ENCODE peak calls at places on chromosomes 5 and 9, in five cellular contexts. L is progenitor cell of endocrine pancreas, W is psoas muscle, C is brain microvascular endothelial cell, N is heart right ventricle. G is an unnamed sample.

GRCh38 chr5:142617416-142617815 is 68.5 kb downstream of the FGF1 start:
- DNase-seq in N (no peak), W (no peak), L (no peak), C (no peak), G (no peak)

GRCh38 chr5:56993241-56993640 is 41.3 kb upstream of the MIER3 start:
- DNase-seq in C (no peak), L (no peak), W (no peak), N (no peak), G (no peak)

GRCh38 chr9:4662108-4662988 is at the start of gene PLPP6:
- DNase-seq in L (peak), W (peak), N (peak), C (peak), G (no peak)

GRCh38 chr9:131206495-131206894 is 69.8 kb downstream of the FAM78A start:
- DNase-seq in W (no peak), L (no peak), C (no peak), N (no peak), G (no peak)

GRCh38 chr9:70257991-70258691 is 637 bp upstream of the SMC5 start:
- DNase-seq in W (no peak), N (no peak), L (peak), C (peak), G (no peak)

GRCh38 chr9:36322462-36322861 is 64.2 kb upstream of the GNE start:
- DNase-seq in L (no peak), W (no peak), N (no peak), C (no peak), G (no peak)

GRCh38 chr5:126015244-126016054 is 407.8 kb upstream of the GRAMD2B start:
- DNase-seq in N (no peak), W (no peak), L (no peak), C (peak), G (no peak)

GRCh38 chr5:55575815-55576583 is 41.2 kb upstream of the PLPP1 start:
- DNase-seq in N (no peak), L (no peak), W (no peak), C (no peak), G (no peak)

GRCh38 chr5:139842321-139842720 is 46.7 kb downstream of the PSD2 start:
- DNase-seq in L (no peak), C (no peak), W (no peak), N (no peak), G (no peak)

GRCh38 chr5:72956324-72957140 is 691 bp downstream of the FCHO2 start:
- DNase-seq in C (peak), N (peak), L (peak), W (peak), G (no peak)

GRCh38 chr5:120207139-120207538 is 257.0 kb upstream of the PRR16 start:
- DNase-seq in C (no peak), W (no peak), L (no peak), N (no peak), G (no peak)

GRCh38 chr9:90331826-90332575 is 310.6 kb downstream of the DIRAS2 start:
- DNase-seq in N (no peak), L (no peak), C (peak), W (no peak), G (peak)

GRCh38 chr9:126295936-126296600 is 30.6 kb upstream of the MVB12B start:
- DNase-seq in C (no peak), N (no peak), W (no peak), L (no peak), G (no peak)

GRCh38 chr5:179819296-179820126 is 1.2 kb upstream of the SQSTM1 start:
- DNase-seq in W (peak), L (no peak), N (peak), C (peak), G (no peak)

GRCh38 chr5:1106385-1107166 is 5.3 kb downstream of the SLC12A7 start:
- DNase-seq in W (no peak), N (no peak), C (no peak), L (no peak), G (no peak)

GRCh38 chr5:128154943-128155342 is 71.4 kb downstream of the SLC12A2 start:
- DNase-seq in C (no peak), N (no peak), W (no peak), L (no peak), G (no peak)

GRCh38 chr5:143435207-143435657 is 31.7 kb upstream of the NR3C1 start:
- DNase-seq in L (no peak), N (no peak), C (no peak), W (no peak), G (no peak)

GRCh38 chr9:135273077-135273476 is 185.6 kb downstream of the OLFM1 start:
- DNase-seq in W (no peak), L (no peak), C (no peak), N (no peak), G (no peak)

GRCh38 chr5:126594676-126595485 is at the start of gene ALDH7A1:
- DNase-seq in C (peak), W (peak), N (peak), L (peak), G (peak)

GRCh38 chr5:158451203-158451982 is 592.4 kb upstream of the CLINT1 start:
- DNase-seq in L (no peak), N (no peak), C (peak), W (peak), G (no peak)

GRCh38 chr9:136023401-136024225 is 62.4 kb upstream of the UBAC1 start:
- DNase-seq in C (peak), W (peak), L (no peak), N (peak), G (peak)

GRCh38 chr9:92171281-92171680 is 56.1 kb upstream of the SPTLC1 start:
- DNase-seq in C (no peak), N (no peak), W (no peak), L (no peak), G (no peak)

GRCh38 chr9:3271581-3271980 is 254.2 kb downstream of the RFX3 start:
- DNase-seq in W (no peak), N (no peak), L (no peak), C (no peak), G (no peak)

GRCh38 chr9:33860200-33860871 is 43.4 kb downstream of the UBE2R2 start:
- DNase-seq in W (no peak), L (no peak), C (no peak), N (no peak), G (no peak)

GRCh38 chr5:98786178-98786853 is 12.9 kb downstream of the RGMB start:
- DNase-seq in N (no peak), C (no peak), L (no peak), W (no peak), G (no peak)

GRCh38 chr9:97046228-97046627 is 7.3 kb upstream of the CTSV start:
- DNase-seq in W (no peak), L (no peak), N (no peak), C (no peak), G (no peak)

GRCh38 chr5:127979475-127979874 is 104.1 kb upstream of the SLC12A2 start:
- DNase-seq in W (no peak), C (no peak), N (no peak), L (no peak), G (no peak)

GRCh38 chr5:66151491-66151890 is 7.4 kb downstream of the SREK1 start:
- DNase-seq in C (no peak), L (no peak), N (no peak), W (no peak), G (no peak)

GRCh38 chr5:169670769-169671525 is 33.9 kb downstream of the DOCK2 start:
- DNase-seq in W (no peak), L (no peak), C (no peak), N (no peak), G (no peak)

GRCh38 chr5:45336464-45336863 is 359.7 kb downstream of the HCN1 start:
- DNase-seq in W (no peak), N (no peak), C (no peak), L (no peak), G (no peak)

GRCh38 chr5:132444841-132445639 is 45.5 kb downstream of the IRF1 start:
- DNase-seq in L (no peak), C (no peak), W (no peak), N (no peak), G (no peak)

GRCh38 chr5:612498-613424 is 621 bp downstream of the CEP72 start:
- DNase-seq in W (no peak), N (no peak), L (no peak), C (peak), G (no peak)

GRCh38 chr9:136532799-136533774 is 12.8 kb downstream of the NOTCH1 start:
- DNase-seq in W (no peak), C (no peak), N (no peak), L (no peak), G (no peak)

GRCh38 chr5:1110930-1111726 is 735 bp downstream of the SLC12A7 start:
- DNase-seq in N (peak), C (no peak), W (peak), L (peak), G (no peak)

GRCh38 chr9:123771690-123772089 is 158.2 kb downstream of the DENND1A start:
- DNase-seq in L (no peak), W (no peak), C (no peak), N (no peak), G (no peak)
- TF ChIP-seq CTCF in L (no peak), W (no peak), C (no peak), N (no peak), G (no peak)

GRCh38 chr9:100170085-100170484 is 71.0 kb downstream of the INVS start:
- DNase-seq in L (no peak), C (peak), W (no peak), N (no peak), G (no peak)

GRCh38 chr9:100167912-100168775 is 69.1 kb downstream of the INVS start:
- DNase-seq in N (no peak), L (no peak), W (no peak), C (peak), G (no peak)

GRCh38 chr9:100170556-100170955 is 71.5 kb downstream of the INVS start:
- DNase-seq in N (no peak), W (no peak), C (no peak), L (no peak), G (peak)

DNA sequence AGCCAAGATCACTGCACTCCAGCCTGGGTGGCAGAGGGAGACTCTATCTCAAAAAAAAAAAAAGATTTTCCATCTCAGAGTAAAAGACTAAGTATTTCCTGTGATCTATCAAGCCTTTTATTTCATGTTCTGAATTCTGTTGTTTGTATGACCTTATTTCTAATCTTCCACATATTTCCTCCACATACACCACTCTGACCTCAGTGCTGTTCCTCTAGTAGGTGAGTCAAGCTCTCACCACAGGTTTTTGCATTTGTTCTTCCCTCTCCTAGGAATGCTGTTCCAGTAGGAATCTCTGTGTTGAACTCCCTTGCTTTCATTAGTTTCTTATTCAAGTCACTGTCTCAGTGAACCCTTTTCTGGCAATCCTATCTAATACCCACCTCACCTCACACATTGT is 68.1 kb downstream of the INVS start:
- DNase-seq in W (no peak), L (no peak), C (peak), N (no peak), G (no peak)
- TF ChIP-seq CTCF in W (no peak), L (no peak), C (no peak), N (no peak), G (no peak)

DNA sequence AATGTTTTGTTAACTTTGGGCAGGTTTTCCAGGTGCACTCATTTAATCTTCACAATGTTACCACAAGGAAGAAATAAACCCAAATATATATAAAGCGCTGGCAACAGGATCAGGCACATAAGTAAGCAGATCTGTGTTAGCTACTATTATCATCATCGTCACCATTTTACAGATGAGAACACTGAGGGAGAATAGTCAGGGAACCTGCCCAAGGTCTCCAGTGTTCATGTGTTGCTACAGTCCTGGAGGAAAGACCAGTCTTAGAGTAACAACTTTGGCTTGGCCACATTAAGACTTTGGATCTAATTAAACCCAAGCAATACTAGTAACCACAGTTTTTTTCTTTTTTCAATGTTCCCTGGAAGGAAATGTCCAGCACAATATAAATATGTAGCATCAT is 11.9 kb downstream of the NREP start:
- DNase-seq in N (no peak), C (no peak), L (no peak), W (no peak), G (no peak)
- TF ChIP-seq CTCF in N (no peak), C (no peak), L (no peak), W (no peak), G (no peak)

DNA sequence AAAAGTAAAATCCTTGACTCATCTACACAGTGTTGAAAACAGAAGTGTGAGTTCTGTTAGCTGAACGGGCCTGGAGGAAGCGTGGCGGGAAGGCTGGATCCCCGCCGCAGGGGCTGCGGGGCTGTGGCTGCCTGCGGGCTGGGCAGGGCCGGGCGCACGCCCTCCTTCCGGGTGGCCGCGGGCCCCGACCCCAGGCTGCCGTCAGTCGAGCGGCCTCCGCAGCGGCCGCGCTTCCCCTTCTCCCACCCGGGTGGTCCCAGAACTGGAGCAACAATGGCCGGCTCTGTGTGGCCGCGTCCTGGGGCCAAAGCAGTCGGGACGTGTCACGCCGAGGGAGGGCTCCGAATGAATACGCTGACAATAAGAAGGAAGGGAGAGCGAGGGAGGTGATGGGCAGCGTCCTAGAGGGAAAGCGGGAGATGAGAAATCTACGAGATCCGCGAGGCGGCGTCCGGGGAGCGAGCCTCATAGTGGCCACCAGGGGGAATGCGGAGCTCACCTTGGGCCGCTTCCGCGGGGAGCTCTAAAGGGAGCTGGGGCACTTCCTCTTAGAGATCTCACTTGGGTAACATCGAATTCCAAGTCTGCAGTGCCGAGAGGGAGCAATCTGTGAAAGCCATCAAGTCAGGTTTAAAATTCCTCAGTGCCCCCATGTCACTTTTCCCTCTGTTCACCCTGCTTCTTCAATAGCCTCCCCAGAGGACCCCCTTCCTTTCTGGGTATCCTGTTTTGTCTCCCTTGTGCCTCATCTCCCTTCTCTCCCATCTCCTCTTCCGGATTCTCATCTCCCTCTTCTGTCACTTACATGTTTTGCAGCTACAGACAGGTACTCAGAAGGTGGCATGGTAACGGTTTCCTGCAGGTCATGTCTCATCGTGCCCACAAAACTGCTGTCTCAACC is 83.9 kb downstream of the SLC1A3 start:
- DNase-seq in W (peak), N (peak), C (peak), L (peak), G (no peak)
- TF ChIP-seq CTCF in W (peak), N (peak), C (peak), L (peak), G (peak)

GRCh38 chr5:75664933-75665332 is 52.3 kb downstream of the POC5 start:
- DNase-seq in C (no peak), W (no peak), L (no peak), N (no peak), G (no peak)

GRCh38 chr5:75668988-75669760 is 48.1 kb downstream of the POC5 start:
- DNase-seq in W (peak), C (peak), L (no peak), N (no peak), G (no peak)

GRCh38 chr5:75668348-75668895 is 48.8 kb downstream of the POC5 start:
- DNase-seq in W (no peak), C (no peak), N (no peak), L (no peak), G (no peak)

GRCh38 chr5:75666801-75667200 is 50.4 kb downstream of the POC5 start:
- DNase-seq in C (no peak), N (no peak), L (no peak), W (no peak), G (no peak)

DNA sequence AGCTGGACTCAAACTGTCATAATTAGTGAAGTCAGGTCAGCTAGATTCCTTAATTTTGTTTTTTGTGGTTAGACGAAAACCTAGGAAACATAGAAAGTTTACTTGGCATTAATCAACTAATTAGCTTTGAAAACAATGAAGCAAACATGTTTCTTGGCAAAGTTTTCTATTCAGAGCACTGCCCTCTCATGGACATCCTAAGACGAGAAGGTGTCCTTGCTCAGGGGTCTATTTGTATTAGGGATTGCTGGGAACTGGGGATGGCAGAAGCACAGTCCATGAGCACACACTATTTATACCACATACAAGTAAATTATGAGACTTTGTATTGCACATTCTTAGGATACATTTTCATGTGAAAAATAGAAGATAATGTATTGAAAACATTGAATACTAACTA is 49.7 kb downstream of the POC5 start:
- DNase-seq in W (no peak), C (no peak), N (no peak), L (no peak), G (no peak)
- TF ChIP-seq CTCF in W (no peak), C (peak), N (no peak), L (no peak), G (no peak)

DNA sequence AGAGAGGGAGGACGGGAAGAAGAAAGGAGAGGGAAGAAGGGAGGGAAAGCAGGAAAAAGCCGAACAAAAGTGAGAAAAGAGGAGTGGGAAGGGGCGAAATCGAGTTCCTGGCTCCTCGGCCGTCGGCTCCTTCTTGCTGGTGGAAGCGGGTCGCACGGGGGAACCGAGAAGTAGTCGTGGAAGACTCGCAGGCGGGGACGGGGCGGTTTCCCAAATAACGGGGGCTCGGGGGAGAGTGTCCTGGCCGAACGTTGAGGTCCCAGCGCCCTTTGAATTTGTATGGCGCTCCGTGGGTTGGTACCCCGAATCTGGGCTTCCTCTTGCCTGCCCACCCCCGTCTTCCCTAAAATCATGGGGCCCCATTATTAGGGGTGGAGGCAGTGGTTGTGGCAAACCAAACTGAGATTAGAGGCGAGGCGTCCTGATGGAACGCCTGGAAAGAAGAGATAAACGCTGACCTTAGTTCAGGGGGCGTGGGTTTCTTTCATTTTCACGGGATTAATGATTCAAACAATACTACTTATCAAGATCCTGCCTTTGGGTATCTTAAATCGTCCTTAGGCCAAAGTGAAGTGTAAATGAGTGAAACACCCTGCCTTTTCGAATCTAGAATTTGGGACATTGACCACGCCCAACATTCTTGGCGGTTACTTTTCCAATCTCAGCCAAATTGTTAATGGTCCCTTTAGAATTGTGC is 859 bp upstream of the UBTD2 start:
- DNase-seq in N (no peak), L (no peak), W (peak), C (no peak), G (no peak)
- TF ChIP-seq CTCF in N (no peak), L (no peak), W (no peak), C (no peak), G (no peak)

DNA sequence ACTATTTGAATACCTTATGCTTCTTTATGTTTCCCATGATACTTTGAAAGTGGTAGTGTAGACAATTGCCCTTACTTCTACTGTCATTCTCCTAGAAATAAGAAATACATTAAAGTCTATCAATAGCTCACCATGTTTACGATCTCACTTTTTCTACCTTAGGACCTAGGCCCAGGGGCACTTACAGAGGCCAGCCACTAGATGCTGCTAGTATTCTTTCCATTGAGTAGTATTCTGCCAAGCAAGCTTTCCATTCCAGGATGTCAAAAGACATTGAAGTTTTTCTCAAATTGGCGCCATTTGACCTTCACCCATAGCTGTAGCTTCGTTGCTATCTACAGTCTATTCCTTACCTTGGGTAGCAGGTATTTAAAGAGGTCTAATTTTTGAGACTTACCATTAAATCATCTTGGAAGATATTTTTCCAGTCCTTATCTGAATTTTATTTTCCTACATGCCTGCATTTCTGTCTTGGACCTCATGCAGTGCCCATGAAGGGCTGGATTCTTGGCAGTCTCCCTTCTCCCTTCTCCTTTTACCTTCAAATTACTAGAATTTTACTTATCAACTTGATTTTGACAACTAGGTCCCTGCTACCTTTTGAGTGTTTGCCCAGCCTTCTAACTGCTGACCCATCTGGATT is 246.0 kb upstream of the NUDT12 start:
- DNase-seq in L (peak), C (peak), N (no peak), W (no peak), G (no peak)
- TF ChIP-seq CTCF in L (peak), C (peak), N (peak), W (peak), G (peak)

G was measured in AG04449.